ENCODE peak calls at places on chromosomes 12 and 14, in four cellular contexts. F is IMR-90, L is K562, E is endothelial cell of umbilical vein. P is an unnamed sample. For H3K27me3 and H3K9me1, the result is how much of the 10 kb centered on the place peaks cover.

GRCh38 chr12:130992979-130993538 is 39.4 kb downstream of the ADGRD1 start:
- DNase-seq in F (no peak), L (no peak), E (no peak), P (no peak)

GRCh38 chr12:12451063-12451462 is 94.2 kb downstream of the BORCS5 start:
- DNase-seq in E (no peak), L (no peak), F (no peak), P (no peak)

GRCh38 chr14:42214981-42215491 is 608.4 kb downstream of the LRFN5 start:
- DNase-seq in F (peak), E (peak), L (no peak), P (peak)

GRCh38 chr12:132471011-132471857 is 18.7 kb upstream of the FBRSL1 start:
- DNase-seq in L (peak), E (no peak), F (no peak), P (no peak)

GRCh38 chr12:45669093-45669492 is 60.4 kb upstream of the ARID2 start:
- DNase-seq in L (no peak), E (no peak), F (peak), P (no peak)

GRCh38 chr12:52256165-52256935 is 18.1 kb upstream of the KRT86 start:
- DNase-seq in E (no peak), F (no peak), L (no peak), P (no peak)

GRCh38 chr12:48991247-48992050 is 7.7 kb downstream of the DDN start:
- DNase-seq in F (no peak), E (no peak), L (no peak), P (no peak)

GRCh38 chr12:41188058-41188840 is at the start of gene PDZRN4:
- DNase-seq in E (peak), F (no peak), L (no peak), P (no peak)

GRCh38 chr12:43807361-43807760 is 1.2 kb upstream of the TWF1 start:
- DNase-seq in E (no peak), L (no peak), F (no peak), P (no peak)

GRCh38 chr12:89831696-89832095 is 123.1 kb upstream of the ATP2B1 start:
- DNase-seq in L (no peak), F (no peak), E (no peak), P (no peak)

GRCh38 chr14:72443991-72444431 is 449.9 kb downstream of the DPF3 start:
- DNase-seq in L (no peak), E (no peak), F (no peak), P (no peak)

GRCh38 chr12:111344254-111344875 is 24.5 kb downstream of the PHETA1 start:
- DNase-seq in L (no peak), E (no peak), F (no peak), P (no peak)

GRCh38 chr12:16063728-16064127 is 152.6 kb downstream of the DERA start:
- DNase-seq in L (no peak), F (peak), E (peak), P (no peak)

GRCh38 chr12:65922077-65922476 is 97.8 kb downstream of the HMGA2 start:
- DNase-seq in F (no peak), L (no peak), E (no peak), P (no peak)

GRCh38 chr12:78885466-78885865 is 20.9 kb downstream of the SYT1 start:
- DNase-seq in F (no peak), L (no peak), E (no peak), P (no peak)

GRCh38 chr12:85804663-85805062 is 31.5 kb downstream of the RASSF9 start:
- DNase-seq in L (no peak), E (no peak), F (no peak), P (no peak)

GRCh38 chr12:116916714-116917114 is 6.0 kb downstream of the FBXW8 start:
- DNase-seq in E (peak), L (peak), F (peak), P (peak)

GRCh38 chr14:99595524-99595923 is 8.5 kb downstream of the CCDC85C start:
- DNase-seq in F (no peak), E (no peak), L (no peak), P (no peak)

GRCh38 chr14:58501214-58501816 is 73.8 kb downstream of the KIAA0586 start:
- DNase-seq in E (peak), L (peak), F (peak), P (peak)

GRCh38 chr12:34253674-34254073 is 231.4 kb downstream of the ALG10 start:
- DNase-seq in E (no peak), F (no peak), L (no peak), P (no peak)

GRCh38 chr14:53055003-53055402 is 98.1 kb downstream of the DDHD1 start:
- DNase-seq in F (peak), E (peak), L (peak), P (no peak)

GRCh38 chr12:96907681-96908163 is 665 bp downstream of the NEDD1 start:
- DNase-seq in E (peak), F (peak), L (peak), P (no peak)

GRCh38 chr12:85866929-85867776 is 6.9 kb upstream of the NTS start:
- DNase-seq in F (peak), E (peak), L (peak), P (peak)

GRCh38 chr14:52325632-52326031 is 11.5 kb downstream of the PTGER2 start:
- DNase-seq in E (no peak), L (no peak), F (peak), P (no peak)

GRCh38 chr14:24508155-24508554 is at the start of gene CMA1:
- DNase-seq in F (no peak), E (no peak), L (no peak), P (no peak)

GRCh38 chr12:17286874-17287273 is 680.9 kb upstream of the LMO3 start:
- DNase-seq in F (no peak), L (no peak), E (no peak), P (no peak)

GRCh38 chr12:58871557-58871956 is 48.7 kb downstream of the LRIG3 start:
- DNase-seq in E (no peak), F (no peak), L (no peak), P (no peak)

GRCh38 chr12:53737494-53737808 is 10.2 kb upstream of the CALCOCO1 start:
- DNase-seq in F (no peak), E (no peak), L (no peak), P (no peak)

GRCh38 chr12:53738834-53739284 is 11.6 kb upstream of the CALCOCO1 start:
- DNase-seq in L (no peak), F (no peak), E (no peak), P (no peak)

GRCh38 chr12:53737951-53738833 is 10.9 kb upstream of the CALCOCO1 start:
- DNase-seq in F (no peak), E (no peak), L (no peak), P (no peak)

GRCh38 chr12:53739285-53740129 is 12.3 kb upstream of the CALCOCO1 start:
- DNase-seq in F (no peak), L (no peak), E (no peak), P (no peak)

GRCh38 chr12:53740130-53740491 is 11.7 kb downstream of the CISTR start:
- DNase-seq in L (no peak), F (no peak), E (no peak), P (no peak)
- H3K27me3 ChIP-seq in L (half or more), F (half or more), E (half or more), P (under half)

DNA sequence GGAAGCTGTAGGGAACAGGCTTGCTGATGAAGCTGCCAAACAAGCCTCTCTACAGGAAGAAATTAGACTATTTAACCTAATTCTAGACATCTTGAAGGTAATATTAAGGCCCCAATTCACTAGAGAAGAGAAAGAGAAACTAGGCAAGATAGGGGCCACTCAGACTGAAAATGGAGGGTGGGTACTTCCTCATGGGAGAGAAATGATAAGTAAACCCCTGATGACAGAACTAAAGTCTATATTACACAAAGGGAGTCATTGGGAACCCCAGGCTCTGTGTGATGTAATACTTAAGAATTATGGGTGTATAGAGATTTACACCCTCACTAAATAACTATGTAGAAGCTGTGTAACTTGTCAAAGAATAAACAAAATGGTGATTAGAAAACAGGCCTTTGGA is 64.3 kb downstream of the APOBEC1 start:
- DNase-seq in E (no peak), F (no peak), L (no peak), P (no peak)
- H3K9me1 ChIP-seq in E (under half), F (under half), L (under half), P (under half)

DNA sequence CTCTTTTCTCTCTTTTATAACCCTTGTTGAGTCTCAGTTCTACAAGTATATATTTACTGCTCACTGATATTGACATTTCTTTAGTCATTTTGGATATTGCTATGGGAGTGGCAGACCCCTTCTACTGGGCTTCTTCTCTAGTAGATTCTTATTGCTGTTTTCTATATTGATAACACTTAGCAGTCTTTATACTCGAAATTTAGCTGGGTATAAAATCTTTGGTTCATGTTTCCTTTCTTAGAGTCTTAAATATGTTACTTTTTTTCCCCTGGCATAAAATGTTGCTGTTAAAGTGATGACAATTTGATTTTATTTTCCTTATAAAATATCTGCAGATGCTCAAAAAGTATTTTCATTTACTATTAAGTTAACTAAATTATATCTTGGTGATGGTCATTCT is 32.6 kb downstream of the VRK1 start:
- DNase-seq in F (no peak), E (no peak), L (no peak), P (no peak)
- H3K27me3 ChIP-seq in F (under half), E (under half), L (under half), P (under half)

DNA sequence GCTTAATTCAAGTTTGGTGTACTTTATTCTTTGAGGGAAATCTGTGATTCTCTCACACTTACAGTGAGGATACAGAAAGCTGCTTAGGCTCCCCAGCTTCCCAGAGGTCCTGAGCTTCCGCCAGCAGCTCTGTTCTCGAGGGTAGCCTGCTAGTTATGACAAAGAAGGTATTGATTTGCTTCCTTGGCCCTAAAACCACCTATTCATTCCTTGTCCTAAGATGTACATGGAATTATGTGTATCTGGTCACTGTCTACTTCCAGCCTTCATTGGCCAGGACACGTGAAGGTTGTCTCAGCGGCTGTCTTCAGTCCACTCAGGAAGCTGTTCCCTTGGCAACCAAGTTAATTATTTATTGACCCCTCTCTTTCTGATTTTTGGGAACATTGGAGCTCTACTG is 55.7 kb downstream of the GALNT8 start:
- DNase-seq in F (no peak), E (no peak), L (no peak), P (no peak)
- H3K9me1 ChIP-seq in F (under half), E (under half), L (under half), P (under half)

GRCh38 chr14:64838656-64839055 is 41.1 kb downstream of the SPTB start:
- DNase-seq in L (no peak), F (no peak), E (no peak), P (peak)
- H3K27me3 ChIP-seq in L (under half), F (under half), E (under half), P (under half)

DNA sequence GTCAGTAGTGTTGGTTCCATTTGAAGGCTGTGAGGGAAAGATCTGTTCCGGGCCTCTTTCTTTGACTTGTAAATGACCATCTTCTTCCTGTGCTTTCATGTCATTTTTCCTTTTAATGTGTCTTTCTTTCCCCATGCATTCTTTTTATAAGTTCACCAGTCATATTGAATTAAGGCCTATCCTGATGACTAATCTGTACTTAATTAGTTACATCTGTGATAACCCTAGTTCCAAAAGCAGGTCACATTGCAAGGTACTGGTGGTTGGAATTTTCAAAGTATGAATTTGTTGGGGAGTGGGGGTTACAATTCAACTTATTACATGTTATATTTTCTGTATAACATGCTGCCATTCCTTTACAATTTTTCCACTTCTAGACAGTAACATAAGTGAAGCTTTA is 1642.1 kb upstream of the FLRT2 start:
- DNase-seq in E (no peak), L (no peak), F (no peak), P (no peak)
- H3K9me1 ChIP-seq in E (under half), L (under half), F (under half), P (under half)

GRCh38 chr14:76373456-76373855 is 2.5 kb upstream of the ESRRB start:
- DNase-seq in E (no peak), F (no peak), L (no peak), P (no peak)
- H3K27me3 ChIP-seq in E (under half), F (half or more), L (under half), P (under half)

GRCh38 chr14:23043749-23044148 is 1.7 kb downstream of the PSMB11 start:
- DNase-seq in F (no peak), E (no peak), L (no peak), P (no peak)
- H3K9me1 ChIP-seq in F (under half), E (under half), L (under half), P (under half)

DNA sequence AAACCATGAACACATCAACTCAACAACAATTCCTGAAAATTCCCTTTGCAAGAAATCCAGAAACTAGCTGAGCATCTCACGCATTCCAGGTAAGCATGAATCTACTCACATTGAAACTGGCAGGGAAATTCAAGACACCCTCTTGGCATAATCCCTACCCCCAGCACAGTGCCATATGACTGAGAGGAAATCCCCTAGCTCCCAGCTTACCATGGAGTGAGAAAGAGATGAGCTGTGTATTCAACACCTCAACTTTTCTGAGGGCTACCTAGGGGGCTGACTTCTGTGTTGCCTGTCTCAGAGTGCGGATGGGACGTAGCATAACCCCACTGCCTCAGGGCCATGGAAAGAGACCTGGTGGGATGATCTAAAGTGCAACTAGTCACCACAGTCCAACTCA is 37.7 kb upstream of the GPR132 start:
- DNase-seq in F (no peak), L (no peak), E (no peak), P (no peak)
- H3K27me3 ChIP-seq in F (under half), L (under half), E (under half), P (under half)